ENCODE peak calls at places on chromosomes 11 and 22, in six cellular contexts. W, D, H, M, A and G are unnamed samples.

GRCh38 chr22:28560005-28560742 is 119.5 kb downstream of the TTC28 start:
- DNase-seq in M (no peak), W (peak), H (no peak), A (no peak), D (peak), G (no peak)

GRCh38 chr11:19431059-19431398 is 190.3 kb upstream of the E2F8 start:
- DNase-seq in M (no peak), H (no peak), W (no peak), D (no peak), A (no peak), G (no peak)

GRCh38 chr11:13831707-13832106 is 130.8 kb upstream of the SPON1 start:
- DNase-seq in H (no peak), A (no peak), M (no peak), D (no peak), W (no peak), G (no peak)

GRCh38 chr11:117229931-117230285 is 2.0 kb downstream of the PCSK7 start:
- DNase-seq in H (peak), M (no peak), A (no peak), W (no peak), D (no peak), G (peak)

GRCh38 chr22:46798366-46799057 is 36.1 kb downstream of the TBC1D22A start:
- DNase-seq in A (peak), M (no peak), D (peak), W (peak), H (peak), G (peak)

GRCh38 chr11:35632301-35632700 is 14.0 kb downstream of the FJX1 start:
- DNase-seq in A (no peak), D (peak), M (no peak), H (no peak), W (peak), G (no peak)

GRCh38 chr11:74611369-74611861 is 19.0 kb downstream of the POLD3 start:
- DNase-seq in H (no peak), W (peak), A (no peak), M (no peak), D (peak), G (no peak)

GRCh38 chr11:128235446-128235845 is 351.9 kb downstream of the ETS1 start:
- DNase-seq in H (no peak), W (no peak), D (no peak), A (no peak), M (no peak), G (no peak)

GRCh38 chr11:126993599-126993998 is 7.0 kb downstream of the KIRREL3 start:
- DNase-seq in D (peak), H (no peak), A (no peak), W (peak), M (no peak), G (no peak)

GRCh38 chr11:15897211-15897960 is 459.0 kb downstream of the SOX6 start:
- DNase-seq in A (no peak), M (no peak), D (peak), H (no peak), W (peak), G (no peak)

GRCh38 chr11:20089796-20090653 is 70.2 kb downstream of the DBX1 start:
- DNase-seq in W (no peak), A (no peak), H (no peak), D (peak), M (no peak), G (no peak)

GRCh38 chr11:5293028-5293427 is 8.7 kb downstream of the OR51B4 start:
- DNase-seq in W (no peak), D (peak), M (no peak), A (no peak), H (no peak), G (no peak)

GRCh38 chr11:103887001-103887680 is 149.3 kb upstream of the DDI1 start:
- DNase-seq in H (no peak), W (no peak), D (no peak), M (no peak), A (no peak), G (no peak)

GRCh38 chr22:23117890-23118646 is 23.7 kb downstream of the RSPH14 start:
- DNase-seq in W (no peak), M (no peak), A (no peak), H (no peak), D (no peak), G (no peak)

GRCh38 chr11:103396237-103396636 is 287.0 kb downstream of the DYNC2H1 start:
- DNase-seq in D (peak), W (no peak), M (no peak), A (no peak), H (no peak), G (no peak)

GRCh38 chr11:104199041-104199440 is 35.1 kb upstream of the PDGFD start:
- DNase-seq in M (no peak), A (no peak), H (no peak), W (no peak), D (no peak), G (no peak)

GRCh38 chr22:47918936-47919505 is 1156.6 kb downstream of the TBC1D22A start:
- DNase-seq in H (peak), M (no peak), D (no peak), A (no peak), W (no peak), G (no peak)

GRCh38 chr11:35214181-35214770 is 75.3 kb downstream of the CD44 start:
- DNase-seq in W (no peak), M (no peak), A (no peak), D (no peak), H (no peak), G (no peak)

GRCh38 chr22:46140989-46141928 is 9.1 kb upstream of the PPARA start:
- DNase-seq in A (no peak), W (no peak), D (no peak), M (no peak), H (no peak), G (peak)

GRCh38 chr11:127640822-127641485 is 640.4 kb upstream of the KIRREL3 start:
- DNase-seq in A (no peak), D (peak), W (no peak), H (no peak), M (no peak), G (no peak)

GRCh38 chr22:49660794-49661781 is 166.6 kb downstream of the BRD1 start:
- DNase-seq in D (no peak), H (peak), W (no peak), M (no peak), A (peak), G (peak)

GRCh38 chr11:107769189-107769588 is 57.3 kb upstream of the SLN start:
- DNase-seq in M (no peak), W (no peak), H (no peak), D (peak), A (no peak), G (no peak)

GRCh38 chr11:58334708-58335107 is 24.2 kb downstream of the OR5B17 start:
- DNase-seq in W (peak), M (no peak), A (no peak), H (no peak), D (peak), G (no peak)

GRCh38 chr22:28181332-28181731 is 262.3 kb upstream of the PITPNB start:
- DNase-seq in W (no peak), A (no peak), M (peak), H (no peak), D (peak), G (no peak)

GRCh38 chr11:78564037-78564888 is 10.4 kb downstream of the NARS2 start:
- DNase-seq in D (peak), W (peak), M (peak), H (no peak), A (no peak), G (no peak)

GRCh38 chr11:24755260-24755839 is 258.5 kb downstream of the LUZP2 start:
- DNase-seq in A (no peak), D (no peak), M (no peak), H (no peak), W (no peak), G (no peak)

GRCh38 chr22:46119729-46120419 is 30.5 kb upstream of the PPARA start:
- DNase-seq in A (no peak), W (peak), M (no peak), H (no peak), D (peak), G (peak)

GRCh38 chr22:49046000-49046545 is 781.6 kb downstream of the BRD1 start:
- DNase-seq in W (no peak), M (no peak), H (no peak), A (no peak), D (no peak), G (no peak)

GRCh38 chr22:47344414-47344813 is 582.0 kb downstream of the TBC1D22A start:
- DNase-seq in M (no peak), H (peak), A (no peak), D (no peak), W (no peak), G (no peak)

GRCh38 chr11:44416776-44417175 is 106.8 kb upstream of the ALX4 start:
- DNase-seq in D (no peak), M (no peak), W (peak), A (no peak), H (no peak), G (no peak)

GRCh38 chr22:19810381-19811141 is 44.1 kb downstream of the GNB1L start:
- DNase-seq in M (no peak), W (no peak), A (no peak), H (peak), D (peak), G (peak)

GRCh38 chr11:100735949-100736675 is 49.0 kb downstream of the ARHGAP42 start:
- DNase-seq in D (peak), H (no peak), W (peak), A (no peak), M (no peak), G (no peak)

GRCh38 chr11:116601734-116602636 is 170.8 kb downstream of the BUD13 start:
- DNase-seq in H (peak), D (peak), M (no peak), W (no peak), A (no peak), G (peak)

GRCh38 chr11:33538726-33539125 is 161.9 kb downstream of the C11orf91 start:
- DNase-seq in H (no peak), D (no peak), A (no peak), M (no peak), W (no peak), G (no peak)
- TF ChIP-seq POLR2A in H (no peak), D (no peak), A (no peak), M (no peak), W (no peak), G (no peak)

GRCh38 chr11:68904458-68904847 is 762 bp downstream of the IGHMBP2 start:
- DNase-seq in W (peak), M (no peak), D (no peak), A (no peak), H (no peak), G (peak)

GRCh38 chr11:68903288-68903630 is 373 bp downstream of the MRPL21 start:
- DNase-seq in M (no peak), W (no peak), D (no peak), H (no peak), A (no peak), G (no peak)

GRCh38 chr11:68905421-68906360 is 2.0 kb downstream of the IGHMBP2 start:
- DNase-seq in A (no peak), D (no peak), M (peak), W (no peak), H (no peak), G (peak)

GRCh38 chr11:68900835-68901381 is 2.7 kb downstream of the MRPL21 start:
- DNase-seq in D (no peak), A (no peak), M (no peak), H (no peak), W (no peak), G (peak)

DNA sequence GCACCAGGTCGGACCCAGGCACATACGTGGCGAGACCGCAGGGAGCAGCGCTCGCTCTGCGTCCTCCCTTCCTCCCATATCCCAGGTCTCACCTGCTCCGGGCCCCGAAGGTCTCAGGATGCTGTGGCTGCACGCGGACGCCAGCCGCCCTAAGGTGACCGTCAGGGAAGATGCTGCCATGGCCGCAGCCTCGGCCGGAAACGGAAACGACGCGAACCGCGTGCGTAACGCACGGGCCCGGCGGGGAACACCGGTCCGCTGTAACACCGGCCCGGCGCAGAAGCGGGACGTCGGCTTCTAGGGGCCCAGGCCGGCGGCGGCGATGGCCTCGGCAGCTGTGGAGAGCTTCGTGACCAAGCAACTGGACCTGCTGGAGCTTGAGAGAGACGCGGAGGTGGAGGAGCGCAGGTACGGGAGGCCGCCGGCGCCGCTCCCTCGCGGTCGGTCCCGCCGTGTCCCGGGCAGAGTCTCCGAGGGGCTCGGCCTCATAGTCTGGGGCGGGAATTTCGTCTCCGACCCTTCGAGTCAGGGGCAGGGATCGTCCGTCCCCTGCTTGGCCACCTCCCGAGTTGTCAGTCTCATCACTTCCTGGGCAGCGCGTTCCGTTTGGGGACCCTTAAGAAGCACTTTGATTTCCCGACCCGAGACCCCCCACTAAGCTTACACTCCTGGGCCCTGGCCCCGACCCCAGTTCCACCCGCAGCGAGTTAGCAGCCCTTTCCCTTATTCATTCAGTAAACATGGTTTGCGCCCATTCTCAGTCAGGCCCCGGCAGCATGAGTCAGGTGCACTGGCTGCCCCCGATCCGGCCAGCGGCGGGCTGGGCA is at the start of the genes IGHMBP2 and MRPL21:
- DNase-seq in A (peak), H (peak), M (peak), W (peak), D (peak), G (peak)
- TF ChIP-seq POLR2A in A (peak), H (no peak), M (peak), W (peak), D (peak), G (peak)

GRCh38 chr22:20981787-20982562 is at the start of gene LZTR1:
- DNase-seq in H (peak), M (peak), A (peak), D (peak), W (peak), G (peak)
- TF ChIP-seq POLR2A in H (no peak), M (peak), A (no peak), D (peak), W (peak), G (peak)

DNA sequence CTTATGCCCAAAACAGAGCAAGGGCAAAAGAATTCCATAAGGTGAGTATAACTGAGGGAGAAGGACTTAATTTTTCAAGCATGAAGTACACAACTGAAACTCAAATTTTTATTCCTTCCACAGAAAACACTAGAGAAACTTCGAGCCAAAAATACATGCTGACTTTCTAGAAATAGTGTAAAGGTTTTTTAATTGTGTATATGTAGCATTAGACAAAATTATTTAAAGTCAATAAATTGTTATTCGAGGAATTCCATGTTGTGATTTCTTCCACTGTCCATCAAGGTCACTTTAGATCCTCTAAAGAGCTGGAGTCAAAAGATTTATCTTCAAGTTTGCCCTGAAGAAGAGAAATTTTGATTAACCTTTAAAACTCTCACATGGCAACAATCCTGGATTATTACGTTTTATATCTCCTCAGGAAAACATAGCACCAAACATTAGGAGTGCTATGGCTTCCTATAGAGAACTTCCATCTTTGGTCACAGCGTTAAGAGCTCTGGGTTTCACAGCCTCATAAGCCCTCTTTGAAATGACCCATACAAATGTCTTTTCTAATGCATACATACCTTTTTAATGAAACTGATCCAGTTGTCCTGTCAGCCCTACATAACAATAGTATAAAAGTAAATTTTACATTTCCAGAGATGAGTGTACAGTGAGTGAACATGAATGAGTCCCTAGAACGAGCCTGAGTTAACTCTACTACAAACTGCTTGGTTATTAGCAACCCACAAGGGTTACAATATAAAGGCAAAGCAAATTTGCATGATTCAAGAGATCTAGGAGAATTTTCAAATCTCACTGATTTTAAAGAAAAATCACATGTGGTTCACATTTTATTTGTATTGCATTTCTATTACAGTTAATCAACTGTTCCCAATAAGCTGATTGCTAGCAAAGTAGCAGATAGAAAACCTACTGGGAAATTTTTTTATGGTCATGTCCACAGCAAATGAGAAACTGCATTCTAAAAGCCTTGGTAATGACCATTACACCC is 10.9 kb downstream of the TAF1D start:
- DNase-seq in W (no peak), M (no peak), H (no peak), A (no peak), D (no peak), G (no peak)
- TF ChIP-seq POLR2A in W (no peak), M (no peak), H (no peak), A (no peak), D (no peak), G (no peak)

GRCh38 chr11:2401436-2401984 is 960 bp downstream of the TSSC4 start:
- DNase-seq in D (no peak), H (no peak), M (no peak), W (no peak), A (no peak), G (no peak)

GRCh38 chr11:2400761-2401435 is 348 bp downstream of the TSSC4 start:
- DNase-seq in H (no peak), M (no peak), D (no peak), A (no peak), W (no peak), G (no peak)

GRCh38 chr11:2400069-2400760 is at the start of gene TSSC4:
- DNase-seq in W (peak), D (peak), M (peak), H (peak), A (peak), G (peak)

GRCh38 chr11:2402890-2403645 is 2.5 kb downstream of the TSSC4 start:
- DNase-seq in M (no peak), A (no peak), W (no peak), D (no peak), H (no peak), G (no peak)

DNA sequence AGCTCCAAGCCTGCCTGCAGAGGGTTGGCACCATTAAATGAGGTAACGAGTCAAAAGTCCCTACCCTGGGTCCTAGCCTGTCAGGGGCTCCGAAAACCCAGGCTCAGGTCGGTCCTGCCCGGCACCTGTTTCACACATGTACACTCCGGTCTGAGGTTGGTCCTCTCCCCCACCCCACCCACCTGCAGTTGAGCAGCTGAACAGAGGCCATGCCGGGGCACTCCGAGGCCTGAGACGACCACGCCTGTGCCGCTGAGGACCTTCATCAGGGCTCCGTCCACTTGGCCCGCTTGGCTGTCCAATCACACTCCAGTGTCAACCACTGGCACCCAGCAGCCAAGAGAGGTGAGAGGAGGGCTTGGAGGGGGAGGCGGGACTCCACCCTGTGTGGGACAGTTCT is 1.6 kb downstream of the TSSC4 start:
- DNase-seq in M (no peak), D (no peak), W (no peak), H (no peak), A (no peak), G (no peak)
- TF ChIP-seq POLR2A in M (no peak), D (no peak), W (no peak), H (no peak), A (no peak), G (no peak)

DNA sequence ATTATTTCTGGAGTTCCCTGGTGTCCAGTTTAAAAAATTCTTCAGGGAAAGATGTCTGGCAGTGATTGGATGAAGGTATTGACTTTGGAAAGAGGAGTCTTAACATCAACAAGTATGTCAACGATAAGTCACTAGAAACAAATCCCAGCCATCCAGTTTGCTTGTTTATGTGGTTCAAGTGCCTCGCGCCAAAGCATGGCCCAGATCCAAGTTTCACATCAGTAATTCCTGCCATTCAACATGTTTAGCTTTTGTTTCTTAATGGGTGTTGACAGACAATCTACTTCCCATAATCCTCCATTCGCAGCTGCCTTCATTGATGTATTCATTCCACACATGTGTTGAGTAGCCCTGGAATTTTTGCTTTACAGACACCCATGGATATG is 77.8 kb downstream of the UBASH3B start:
- DNase-seq in H (no peak), M (no peak), D (peak), W (peak), A (no peak), G (no peak)
- TF ChIP-seq POLR2A in H (no peak), M (no peak), D (no peak), W (no peak), A (no peak), G (no peak)

GRCh38 chr22:37608477-37609239 is at the start of gene GGA1:
- DNase-seq in A (peak), H (peak), M (peak), D (peak), W (peak), G (peak)
- TF ChIP-seq POLR2A in A (peak), H (no peak), M (no peak), D (peak), W (peak), G (peak)

GRCh38 chr11:64801591-64802369 is 1.2 kb downstream of the MAP4K2 start:
- DNase-seq in D (no peak), W (no peak), H (no peak), M (no peak), A (no peak), G (peak)
- TF ChIP-seq POLR2A in D (no peak), W (no peak), H (no peak), M (no peak), A (no peak), G (no peak)

GRCh38 chr11:62669420-62670161 is 1.9 kb upstream of the UQCC3 start:
- DNase-seq in D (no peak), A (no peak), M (no peak), W (peak), H (no peak), G (no peak)
- TF ChIP-seq POLR2A in D (no peak), A (no peak), M (no peak), W (no peak), H (no peak), G (no peak)